ENCODE peak calls at places on chromosomes 13 and 19, in eight cellular contexts. One of them, this sample, is unnamed.

GRCh38 chr13:43359536-43359935 is 336.1 kb downstream of the DNAJC15 start:
- DNase-seq in astrocyte of the cerebellum: no peak
- DNase-seq in cardiac fibroblast: no peak
- DNase-seq in heart left ventricle: no peak
- DNase-seq in upper lobe of left lung: no peak
- DNase-seq in naive thymus-derived CD4-positive, alpha-beta T cell: no peak
- DNase-seq in GM23338: peak
- DNase-seq in CD4-positive, alpha-beta memory T cell: no peak
- DNase-seq in this sample: no peak

GRCh38 chr13:60583911-60584753 is 187.1 kb downstream of the TDRD3 start:
- DNase-seq in astrocyte of the cerebellum: peak
- DNase-seq in cardiac fibroblast: peak
- DNase-seq in heart left ventricle: no peak
- DNase-seq in upper lobe of left lung: no peak
- DNase-seq in naive thymus-derived CD4-positive, alpha-beta T cell: no peak
- DNase-seq in GM23338: peak
- DNase-seq in CD4-positive, alpha-beta memory T cell: no peak
- DNase-seq in this sample: peak

GRCh38 chr13:93814658-93815057 is 588.1 kb downstream of the GPC6 start:
- DNase-seq in astrocyte of the cerebellum: no peak
- DNase-seq in cardiac fibroblast: no peak
- DNase-seq in heart left ventricle: no peak
- DNase-seq in upper lobe of left lung: no peak
- DNase-seq in naive thymus-derived CD4-positive, alpha-beta T cell: no peak
- DNase-seq in GM23338: peak
- DNase-seq in CD4-positive, alpha-beta memory T cell: no peak
- DNase-seq in this sample: no peak

GRCh38 chr19:55062735-55063491 is at the start of gene RDH13:
- DNase-seq in astrocyte of the cerebellum: peak
- DNase-seq in cardiac fibroblast: peak
- DNase-seq in heart left ventricle: peak
- DNase-seq in upper lobe of left lung: peak
- DNase-seq in naive thymus-derived CD4-positive, alpha-beta T cell: peak
- DNase-seq in GM23338: peak
- DNase-seq in CD4-positive, alpha-beta memory T cell: peak
- DNase-seq in this sample: peak

GRCh38 chr19:39052243-39052746 is 19.9 kb upstream of the FBXO27 start:
- DNase-seq in astrocyte of the cerebellum: no peak
- DNase-seq in cardiac fibroblast: peak
- DNase-seq in heart left ventricle: peak
- DNase-seq in upper lobe of left lung: peak
- DNase-seq in naive thymus-derived CD4-positive, alpha-beta T cell: peak
- DNase-seq in GM23338: peak
- DNase-seq in CD4-positive, alpha-beta memory T cell: peak
- DNase-seq in this sample: no peak

GRCh38 chr13:50593228-50593627 is 250.3 kb downstream of the DLEU7 start:
- DNase-seq in astrocyte of the cerebellum: no peak
- DNase-seq in cardiac fibroblast: no peak
- DNase-seq in heart left ventricle: no peak
- DNase-seq in upper lobe of left lung: no peak
- DNase-seq in naive thymus-derived CD4-positive, alpha-beta T cell: no peak
- DNase-seq in GM23338: no peak
- DNase-seq in CD4-positive, alpha-beta memory T cell: no peak
- DNase-seq in this sample: no peak

GRCh38 chr19:4267101-4267900 is 11.8 kb upstream of the SHD start:
- DNase-seq in astrocyte of the cerebellum: no peak
- DNase-seq in cardiac fibroblast: peak
- DNase-seq in heart left ventricle: peak
- DNase-seq in upper lobe of left lung: peak
- DNase-seq in naive thymus-derived CD4-positive, alpha-beta T cell: peak
- DNase-seq in GM23338: peak
- DNase-seq in CD4-positive, alpha-beta memory T cell: peak
- DNase-seq in this sample: no peak

GRCh38 chr19:16002380-16002779 is 53.6 kb downstream of the OR10H4 start:
- DNase-seq in astrocyte of the cerebellum: no peak
- DNase-seq in cardiac fibroblast: peak
- DNase-seq in heart left ventricle: no peak
- DNase-seq in upper lobe of left lung: no peak
- DNase-seq in naive thymus-derived CD4-positive, alpha-beta T cell: no peak
- DNase-seq in GM23338: no peak
- DNase-seq in CD4-positive, alpha-beta memory T cell: no peak
- DNase-seq in this sample: no peak

GRCh38 chr13:112783135-112783945 is 93.5 kb downstream of the ATP11A start:
- DNase-seq in astrocyte of the cerebellum: no peak
- DNase-seq in cardiac fibroblast: no peak
- DNase-seq in heart left ventricle: no peak
- DNase-seq in upper lobe of left lung: no peak
- DNase-seq in naive thymus-derived CD4-positive, alpha-beta T cell: no peak
- DNase-seq in GM23338: no peak
- DNase-seq in CD4-positive, alpha-beta memory T cell: no peak
- DNase-seq in this sample: no peak

GRCh38 chr13:63901630-63902029 is 2486.0 kb upstream of the PCDH20 start:
- DNase-seq in astrocyte of the cerebellum: no peak
- DNase-seq in cardiac fibroblast: no peak
- DNase-seq in heart left ventricle: no peak
- DNase-seq in upper lobe of left lung: no peak
- DNase-seq in naive thymus-derived CD4-positive, alpha-beta T cell: no peak
- DNase-seq in GM23338: peak
- DNase-seq in CD4-positive, alpha-beta memory T cell: no peak
- DNase-seq in this sample: no peak

DNA sequence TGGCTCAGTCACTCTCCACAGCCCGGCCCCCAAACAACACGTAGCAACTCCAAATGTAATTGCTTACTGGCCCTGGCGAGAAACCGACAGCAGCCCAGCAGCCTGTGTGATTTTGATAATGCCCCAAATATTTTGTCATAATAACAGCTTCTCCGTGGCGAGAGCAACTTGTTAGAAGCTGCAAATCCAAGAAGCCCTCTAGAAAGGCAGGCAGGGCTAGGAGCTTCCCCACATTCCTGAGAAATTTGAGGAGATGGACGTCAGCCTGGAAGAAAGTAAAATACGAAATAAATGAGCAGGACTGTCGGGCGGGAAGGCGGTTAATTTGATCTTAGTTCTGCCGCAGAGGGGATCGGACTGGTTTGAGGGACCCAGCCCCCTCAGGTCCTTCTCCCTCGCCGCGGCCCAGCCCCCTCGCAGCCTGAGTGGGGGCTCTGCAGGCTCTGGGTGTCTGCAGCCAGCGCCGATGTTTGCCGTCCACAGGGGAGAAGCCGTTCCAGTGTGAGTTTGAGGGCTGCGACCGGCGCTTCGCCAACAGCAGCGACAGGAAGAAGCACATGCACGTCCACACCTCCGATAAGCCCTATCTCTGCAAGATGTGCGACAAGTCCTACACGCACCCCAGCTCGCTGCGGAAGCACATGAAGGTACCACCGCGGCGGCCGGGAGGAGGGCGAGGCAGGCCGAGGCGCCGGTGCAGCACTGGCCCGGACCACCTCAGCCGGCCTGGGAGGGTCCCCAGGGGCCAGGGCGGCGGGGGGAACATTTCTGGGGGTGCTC is 3.1 kb downstream of the ZIC2 start:
- DNase-seq in astrocyte of the cerebellum: no peak
- DNase-seq in cardiac fibroblast: no peak
- DNase-seq in heart left ventricle: no peak
- DNase-seq in upper lobe of left lung: no peak
- DNase-seq in naive thymus-derived CD4-positive, alpha-beta T cell: no peak
- DNase-seq in GM23338: peak
- DNase-seq in CD4-positive, alpha-beta memory T cell: no peak
- DNase-seq in this sample: no peak
- H3K4me3 ChIP-seq in astrocyte of the cerebellum: peak
- H3K4me3 ChIP-seq in cardiac fibroblast: no peak
- H3K4me3 ChIP-seq in heart left ventricle: no peak
- H3K4me3 ChIP-seq in upper lobe of left lung: no peak
- H3K4me3 ChIP-seq in naive thymus-derived CD4-positive, alpha-beta T cell: no peak
- H3K4me3 ChIP-seq in GM23338: peak
- H3K4me3 ChIP-seq in CD4-positive, alpha-beta memory T cell: no peak
- H3K4me3 ChIP-seq in this sample: no peak

DNA sequence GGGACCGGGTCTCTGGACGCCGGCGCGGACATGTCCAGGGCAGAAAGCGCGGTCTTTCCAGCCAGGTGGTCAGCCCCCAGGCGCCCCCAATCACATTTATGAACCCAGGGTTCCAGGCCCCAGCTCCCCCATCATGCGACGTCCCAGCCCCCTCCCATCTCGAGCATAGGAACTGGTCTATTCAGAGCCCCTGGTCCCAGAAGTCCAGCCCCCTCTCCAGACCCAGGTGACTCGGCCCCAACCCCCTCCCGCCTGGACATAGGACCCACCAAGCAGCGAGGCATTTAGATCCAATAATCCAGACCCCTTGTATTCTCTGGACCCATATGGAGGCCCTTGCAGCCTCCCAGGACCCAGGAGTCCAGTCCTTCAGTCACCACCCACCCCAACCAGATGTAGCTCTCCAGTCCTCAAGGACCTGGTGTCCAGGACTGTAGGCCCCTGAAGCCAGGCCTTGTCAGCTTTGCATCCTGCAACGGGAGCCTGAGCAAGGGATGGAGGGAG is 501 bp downstream of the APLP1 start:
- DNase-seq in astrocyte of the cerebellum: no peak
- DNase-seq in cardiac fibroblast: no peak
- DNase-seq in heart left ventricle: no peak
- DNase-seq in upper lobe of left lung: no peak
- DNase-seq in naive thymus-derived CD4-positive, alpha-beta T cell: no peak
- DNase-seq in GM23338: peak
- DNase-seq in CD4-positive, alpha-beta memory T cell: no peak
- DNase-seq in this sample: no peak
- H3K4me3 ChIP-seq in astrocyte of the cerebellum: peak
- H3K4me3 ChIP-seq in cardiac fibroblast: peak
- H3K4me3 ChIP-seq in heart left ventricle: peak
- H3K4me3 ChIP-seq in upper lobe of left lung: peak
- H3K4me3 ChIP-seq in naive thymus-derived CD4-positive, alpha-beta T cell: no peak
- H3K4me3 ChIP-seq in GM23338: peak
- H3K4me3 ChIP-seq in CD4-positive, alpha-beta memory T cell: no peak
- H3K4me3 ChIP-seq in this sample: peak

DNA sequence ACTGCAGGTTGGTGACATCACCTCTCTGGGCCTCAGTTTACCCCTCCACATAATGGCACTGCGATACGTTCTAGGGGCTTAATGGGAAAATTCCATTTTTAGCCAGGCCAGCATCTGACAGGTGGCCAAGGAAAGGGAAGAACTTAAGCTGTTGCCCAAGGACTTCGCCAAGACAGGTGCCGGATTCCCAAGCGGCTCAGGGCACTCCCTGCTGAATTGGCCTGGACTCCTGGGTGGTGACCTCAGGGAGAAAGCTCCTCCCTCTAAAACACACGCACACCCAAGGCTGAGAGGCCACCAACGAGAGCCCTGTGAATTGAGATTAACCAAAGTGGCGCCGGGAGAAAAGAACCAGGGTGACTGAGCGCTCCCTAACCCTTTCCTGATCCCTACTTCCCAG is 13.3 kb downstream of the MAST3 start:
- DNase-seq in astrocyte of the cerebellum: no peak
- DNase-seq in cardiac fibroblast: no peak
- DNase-seq in heart left ventricle: no peak
- DNase-seq in upper lobe of left lung: peak
- DNase-seq in naive thymus-derived CD4-positive, alpha-beta T cell: no peak
- DNase-seq in GM23338: no peak
- DNase-seq in CD4-positive, alpha-beta memory T cell: no peak
- DNase-seq in this sample: no peak
- H3K4me3 ChIP-seq in astrocyte of the cerebellum: peak
- H3K4me3 ChIP-seq in cardiac fibroblast: peak
- H3K4me3 ChIP-seq in heart left ventricle: peak
- H3K4me3 ChIP-seq in upper lobe of left lung: peak
- H3K4me3 ChIP-seq in naive thymus-derived CD4-positive, alpha-beta T cell: peak
- H3K4me3 ChIP-seq in GM23338: peak
- H3K4me3 ChIP-seq in CD4-positive, alpha-beta memory T cell: no peak
- H3K4me3 ChIP-seq in this sample: peak

GRCh38 chr19:1719519-1719918 is 33.8 kb upstream of the ONECUT3 start:
- DNase-seq in astrocyte of the cerebellum: no peak
- DNase-seq in cardiac fibroblast: no peak
- DNase-seq in heart left ventricle: no peak
- DNase-seq in upper lobe of left lung: no peak
- DNase-seq in naive thymus-derived CD4-positive, alpha-beta T cell: no peak
- DNase-seq in GM23338: no peak
- DNase-seq in CD4-positive, alpha-beta memory T cell: no peak
- DNase-seq in this sample: no peak

GRCh38 chr19:1720237-1720636 is 33.1 kb upstream of the ONECUT3 start:
- DNase-seq in astrocyte of the cerebellum: no peak
- DNase-seq in cardiac fibroblast: no peak
- DNase-seq in heart left ventricle: no peak
- DNase-seq in upper lobe of left lung: no peak
- DNase-seq in naive thymus-derived CD4-positive, alpha-beta T cell: no peak
- DNase-seq in GM23338: peak
- DNase-seq in CD4-positive, alpha-beta memory T cell: no peak
- DNase-seq in this sample: no peak

GRCh38 chr19:1717970-1718264 is 35.4 kb upstream of the ONECUT3 start:
- DNase-seq in astrocyte of the cerebellum: no peak
- DNase-seq in cardiac fibroblast: no peak
- DNase-seq in heart left ventricle: no peak
- DNase-seq in upper lobe of left lung: no peak
- DNase-seq in naive thymus-derived CD4-positive, alpha-beta T cell: no peak
- DNase-seq in GM23338: no peak
- DNase-seq in CD4-positive, alpha-beta memory T cell: no peak
- DNase-seq in this sample: no peak

GRCh38 chr19:1717200-1717969 is 35.9 kb upstream of the ONECUT3 start:
- DNase-seq in astrocyte of the cerebellum: no peak
- DNase-seq in cardiac fibroblast: no peak
- DNase-seq in heart left ventricle: no peak
- DNase-seq in upper lobe of left lung: no peak
- DNase-seq in naive thymus-derived CD4-positive, alpha-beta T cell: no peak
- DNase-seq in GM23338: no peak
- DNase-seq in CD4-positive, alpha-beta memory T cell: no peak
- DNase-seq in this sample: no peak

GRCh38 chr19:1718382-1719315 is 34.7 kb upstream of the ONECUT3 start:
- DNase-seq in astrocyte of the cerebellum: no peak
- DNase-seq in cardiac fibroblast: no peak
- DNase-seq in heart left ventricle: no peak
- DNase-seq in upper lobe of left lung: no peak
- DNase-seq in naive thymus-derived CD4-positive, alpha-beta T cell: no peak
- DNase-seq in GM23338: peak
- DNase-seq in CD4-positive, alpha-beta memory T cell: no peak
- DNase-seq in this sample: no peak
- H3K4me3 ChIP-seq in astrocyte of the cerebellum: no peak
- H3K4me3 ChIP-seq in cardiac fibroblast: no peak
- H3K4me3 ChIP-seq in heart left ventricle: no peak
- H3K4me3 ChIP-seq in upper lobe of left lung: no peak
- H3K4me3 ChIP-seq in naive thymus-derived CD4-positive, alpha-beta T cell: no peak
- H3K4me3 ChIP-seq in GM23338: peak
- H3K4me3 ChIP-seq in CD4-positive, alpha-beta memory T cell: no peak
- H3K4me3 ChIP-seq in this sample: no peak

DNA sequence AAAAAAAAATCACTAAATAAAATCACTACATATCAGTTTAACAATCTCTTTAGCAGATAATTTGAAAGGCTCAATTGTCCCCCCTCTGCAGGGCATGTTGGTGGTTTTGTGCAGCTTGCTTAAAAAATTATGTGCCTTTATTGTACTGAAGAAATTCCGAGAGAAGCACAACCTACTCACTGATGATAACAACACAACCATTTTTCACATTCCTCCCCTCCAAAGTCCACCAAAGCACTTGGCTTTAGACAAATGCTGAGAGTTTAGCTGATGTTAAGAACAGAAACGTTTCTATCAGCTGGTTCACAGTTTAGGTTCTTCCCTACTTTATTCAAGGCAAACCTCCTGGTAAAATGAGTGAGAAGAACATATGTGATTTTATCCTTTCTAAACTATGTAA is 923 bp downstream of the DOCK9 start:
- DNase-seq in astrocyte of the cerebellum: no peak
- DNase-seq in cardiac fibroblast: peak
- DNase-seq in heart left ventricle: no peak
- DNase-seq in upper lobe of left lung: no peak
- DNase-seq in naive thymus-derived CD4-positive, alpha-beta T cell: no peak
- DNase-seq in GM23338: no peak
- DNase-seq in CD4-positive, alpha-beta memory T cell: no peak
- DNase-seq in this sample: no peak
- H3K4me3 ChIP-seq in astrocyte of the cerebellum: peak
- H3K4me3 ChIP-seq in cardiac fibroblast: peak
- H3K4me3 ChIP-seq in heart left ventricle: peak
- H3K4me3 ChIP-seq in upper lobe of left lung: peak
- H3K4me3 ChIP-seq in naive thymus-derived CD4-positive, alpha-beta T cell: no peak
- H3K4me3 ChIP-seq in GM23338: no peak
- H3K4me3 ChIP-seq in CD4-positive, alpha-beta memory T cell: no peak
- H3K4me3 ChIP-seq in this sample: peak